ENCODE peak calls at places on chromosomes 7 and 10, in seven cellular contexts. S is CD8-positive, alpha-beta T cell; R is lung; M is dorsolateral prefrontal cortex; O is cardiac muscle cell; L is Panc1; X is CD8-positive, alpha-beta memory T cell. P is an unnamed sample. For H3K27me3, the result is how much of the 10 kb centered on the place peaks cover.

GRCh38 chr7:74466196-74466813 is 12.6 kb downstream of the GTF2IRD1 start:
- DNase-seq in S (no peak), R (no peak), M (no peak), O (no peak), L (no peak), X (no peak), P (no peak)

GRCh38 chr10:126854726-126855125 is 50.5 kb upstream of the DOCK1 start:
- DNase-seq in S (no peak), R (no peak), M (no peak), O (no peak), L (no peak), X (no peak), P (no peak)

GRCh38 chr7:12839508-12840153 is 152.2 kb downstream of the ARL4A start:
- DNase-seq in S (no peak), R (no peak), M (no peak), O (no peak), L (no peak), X (no peak), P (no peak)

GRCh38 chr10:32938554-32939061 is 19.4 kb downstream of the ITGB1 start:
- DNase-seq in S (no peak), R (no peak), M (peak), O (peak), L (no peak), X (no peak), P (no peak)

GRCh38 chr7:149427096-149427680 is 33.7 kb downstream of the ZNF777 start:
- DNase-seq in S (no peak), R (no peak), M (no peak), O (no peak), L (no peak), X (no peak), P (no peak)

GRCh38 chr7:55056577-55057480 is 38.0 kb downstream of the EGFR start:
- DNase-seq in S (no peak), R (no peak), M (no peak), O (peak), L (no peak), X (no peak), P (no peak)

GRCh38 chr7:3200504-3200903 is 100.5 kb upstream of the SDK1 start:
- DNase-seq in S (peak), R (no peak), M (no peak), O (peak), L (no peak), X (no peak), P (no peak)

GRCh38 chr7:42274052-42274451 is 37.0 kb upstream of the GLI3 start:
- DNase-seq in S (no peak), R (no peak), M (no peak), O (peak), L (no peak), X (no peak), P (no peak)

GRCh38 chr10:46551701-46552525 is 4.5 kb downstream of the GPRIN2 start:
- DNase-seq in S (peak), R (peak), M (peak), O (no peak), L (no peak), X (no peak), P (no peak)

GRCh38 chr7:71824356-71824755 is 587.8 kb downstream of the CALN1 start:
- DNase-seq in S (no peak), R (no peak), M (no peak), O (peak), L (no peak), X (no peak), P (no peak)

GRCh38 chr7:12490105-12490688 is 80.3 kb upstream of the SCIN start:
- DNase-seq in S (no peak), R (no peak), M (no peak), O (peak), L (no peak), X (no peak), P (no peak)

GRCh38 chr10:46549171-46550075 is 7.0 kb downstream of the GPRIN2 start:
- DNase-seq in S (peak), R (no peak), M (peak), O (no peak), L (no peak), X (no peak), P (no peak)

GRCh38 chr10:75774780-75775490 is 343.5 kb downstream of the LRMDA start:
- DNase-seq in S (no peak), R (no peak), M (no peak), O (peak), L (no peak), X (no peak), P (no peak)

GRCh38 chr10:125985557-125986246 is 89.3 kb downstream of the FANK1 start:
- DNase-seq in S (no peak), R (no peak), M (no peak), O (no peak), L (no peak), X (no peak), P (no peak)

GRCh38 chr10:101389986-101390531 is 36.1 kb downstream of the BTRC start:
- DNase-seq in S (no peak), R (no peak), M (no peak), O (no peak), L (no peak), X (no peak), P (no peak)

GRCh38 chr7:116863168-116863670 is 832 bp downstream of the CAPZA2 start:
- DNase-seq in S (no peak), R (peak), M (no peak), O (peak), L (no peak), X (no peak), P (no peak)

GRCh38 chr7:120842131-120842621 is 15.8 kb downstream of the TSPAN12 start:
- DNase-seq in S (no peak), R (no peak), M (no peak), O (no peak), L (no peak), X (no peak), P (no peak)

GRCh38 chr10:80938920-80939319 is 401.2 kb downstream of the SH2D4B start:
- DNase-seq in S (no peak), R (no peak), M (no peak), O (no peak), L (no peak), X (no peak), P (no peak)

GRCh38 chr10:124551755-124552154 is 90.1 kb downstream of the LHPP start:
- DNase-seq in S (no peak), R (no peak), M (no peak), O (no peak), L (no peak), X (no peak), P (no peak)

GRCh38 chr10:89159761-89160160 is 47.4 kb downstream of the CH25H start:
- DNase-seq in S (no peak), R (no peak), M (no peak), O (no peak), L (no peak), X (no peak), P (no peak)

GRCh38 chr7:1170741-1171501 is 10.9 kb upstream of the ZFAND2A start:
- DNase-seq in S (no peak), R (no peak), M (no peak), O (no peak), L (no peak), X (no peak), P (no peak)

GRCh38 chr10:50447691-50448090 is 176.1 kb downstream of the SGMS1 start:
- DNase-seq in S (no peak), R (no peak), M (no peak), O (peak), L (no peak), X (no peak), P (no peak)

GRCh38 chr10:43070121-43071085 is 6.5 kb upstream of the RET start:
- DNase-seq in S (no peak), R (no peak), M (no peak), O (no peak), L (no peak), X (no peak), P (no peak)

GRCh38 chr7:81638216-81638615 is 131.6 kb downstream of the HGF start:
- DNase-seq in S (no peak), R (no peak), M (no peak), O (peak), L (peak), X (no peak), P (no peak)

DNA sequence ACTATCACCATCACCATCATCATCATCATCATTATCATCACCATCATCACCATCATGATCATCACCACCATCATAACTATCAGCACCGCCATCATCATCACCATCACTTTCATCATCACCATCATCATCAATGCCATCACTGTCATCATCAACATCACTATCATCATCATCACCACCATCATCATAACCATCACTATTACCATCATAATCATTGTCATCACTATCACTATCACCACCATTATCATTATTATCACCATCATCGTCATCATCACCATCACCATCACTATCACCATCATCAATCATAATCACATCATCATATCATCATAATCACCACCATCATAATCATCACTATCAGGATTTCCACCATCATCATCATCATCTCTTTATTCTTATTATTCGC is 20.6 kb downstream of the INSIG1 start:
- DNase-seq in S (no peak), R (no peak), M (no peak), O (no peak), L (no peak), X (no peak), P (no peak)
- H3K27me3 ChIP-seq in S (under half), R (under half), M (under half), O (under half), L (under half), X (under half), P (under half)

DNA sequence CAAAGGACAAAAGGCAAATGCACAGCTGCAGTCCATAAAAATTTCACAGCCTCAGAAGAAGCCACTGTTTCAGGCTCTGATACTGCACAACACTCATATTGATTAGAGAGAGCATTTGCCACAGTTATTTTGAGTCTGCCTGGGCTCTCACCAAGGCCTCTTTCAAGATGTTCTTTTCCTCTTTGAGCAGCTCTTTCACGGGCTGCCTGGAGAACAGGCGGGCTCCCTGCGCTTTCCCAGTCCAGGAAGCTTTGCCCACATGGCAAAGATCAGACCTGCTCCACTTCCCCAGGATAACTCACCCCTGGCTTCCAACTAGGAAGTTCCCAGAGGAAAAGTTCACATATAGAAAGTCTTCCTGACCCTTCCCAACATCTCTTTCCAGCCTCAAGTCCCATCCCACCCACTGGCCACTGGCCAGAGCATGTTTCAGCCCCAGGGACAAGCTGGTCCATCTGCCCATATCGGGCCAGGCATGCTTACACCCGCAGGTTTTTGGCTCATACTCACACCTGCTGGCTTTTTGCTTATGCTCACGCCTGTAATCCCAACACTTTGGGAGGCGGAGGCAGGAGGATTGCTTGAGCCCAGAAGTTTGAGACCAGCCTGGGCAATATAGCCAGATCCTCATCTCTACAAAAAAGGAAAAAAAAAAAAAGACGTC is 3.3 kb downstream of the SLIT1 start:
- DNase-seq in S (no peak), R (no peak), M (no peak), O (no peak), L (no peak), X (no peak), P (no peak)
- H3K27me3 ChIP-seq in S (under half), R (under half), M (under half), O (half or more), L (under half), X (under half), P (half or more)

DNA sequence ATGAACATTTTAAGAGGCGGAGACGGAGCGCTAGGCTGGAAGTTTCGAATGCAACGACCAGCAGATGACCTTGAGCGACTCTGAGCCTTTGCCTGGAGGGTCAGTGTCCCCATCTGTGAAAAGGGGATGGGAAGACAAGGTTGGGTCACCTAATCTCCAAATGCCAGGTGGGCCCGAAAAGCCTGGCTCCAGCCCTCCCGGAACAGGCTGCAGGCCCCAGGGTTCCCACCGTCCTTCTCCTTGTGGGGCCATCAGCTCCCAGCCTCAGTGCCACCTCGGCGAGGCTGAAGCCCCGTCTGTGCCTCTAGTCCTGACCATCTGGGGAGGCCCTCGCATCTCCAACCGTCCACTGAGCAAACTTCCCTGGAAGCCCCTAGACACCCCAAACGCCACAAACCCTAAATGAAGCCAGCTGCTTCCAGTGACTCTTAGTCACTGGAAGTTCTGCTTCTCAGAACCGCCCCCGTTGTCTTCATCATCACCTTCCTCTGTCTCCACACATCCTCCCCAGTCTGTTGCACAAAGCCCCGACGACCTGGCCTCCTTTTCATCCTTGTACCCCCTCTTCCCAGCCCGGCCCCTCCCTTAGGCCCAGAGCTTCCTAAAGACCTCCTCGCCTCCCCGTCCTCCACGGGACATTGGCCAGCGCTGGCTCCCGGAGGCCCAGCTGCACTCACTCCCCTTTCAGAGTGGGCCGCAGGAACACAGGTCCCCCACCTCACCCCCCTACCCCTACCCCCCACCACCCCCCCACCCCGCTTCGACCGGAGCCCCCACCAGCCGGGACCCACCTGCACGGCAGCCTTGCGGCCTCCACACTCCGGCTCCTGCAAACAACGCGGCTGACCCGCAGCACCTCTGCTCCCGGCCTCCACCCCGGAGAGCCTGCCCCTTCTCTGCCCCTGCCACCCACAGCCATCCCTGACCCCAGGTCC is 1.0 kb upstream of the DIP2C start:
- DNase-seq in S (no peak), R (no peak), M (no peak), O (no peak), L (no peak), X (no peak), P (no peak)
- H3K27me3 ChIP-seq in S (under half), R (under half), M (under half), O (under half), L (under half), X (under half), P (under half)

GRCh38 chr7:158591944-158592343 is 4.3 kb upstream of the PTPRN2 start:
- DNase-seq in S (no peak), R (no peak), M (no peak), O (no peak), L (no peak), X (no peak), P (no peak)
- H3K27me3 ChIP-seq in S (under half), R (under half), M (under half), O (half or more), L (under half), X (under half), P (under half)

GRCh38 chr7:28311670-28312069 is 100.6 kb upstream of the CREB5 start:
- DNase-seq in S (no peak), R (no peak), M (no peak), O (no peak), L (no peak), X (no peak), P (no peak)

GRCh38 chr7:28310449-28310848 is 101.9 kb upstream of the CREB5 start:
- DNase-seq in S (no peak), R (no peak), M (no peak), O (no peak), L (no peak), X (no peak), P (no peak)

GRCh38 chr7:28309684-28310083 is 102.6 kb upstream of the CREB5 start:
- DNase-seq in S (no peak), R (no peak), M (no peak), O (no peak), L (no peak), X (no peak), P (no peak)

GRCh38 chr7:28315565-28316420 is 96.5 kb upstream of the CREB5 start:
- DNase-seq in S (no peak), R (no peak), M (no peak), O (peak), L (no peak), X (no peak), P (no peak)

DNA sequence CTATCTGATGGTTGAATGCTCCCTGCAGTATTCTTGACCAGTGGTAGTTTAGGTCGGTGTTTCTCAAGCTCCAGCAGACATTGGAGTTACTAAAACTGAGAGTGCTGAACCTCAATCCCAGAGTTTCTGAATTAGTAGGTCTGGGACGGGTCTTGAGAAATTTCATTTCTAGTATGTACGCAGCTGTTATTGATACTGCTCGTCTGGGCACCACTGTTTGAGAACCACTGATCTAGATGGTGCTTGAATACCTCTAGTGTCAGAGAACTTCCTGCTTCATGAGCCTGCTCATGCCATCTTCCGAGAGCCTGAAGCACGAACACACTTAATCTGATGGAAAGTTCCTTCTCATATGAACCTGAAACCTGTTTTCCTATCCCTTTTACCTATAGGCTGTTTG is 99.3 kb upstream of the CREB5 start:
- DNase-seq in S (no peak), R (no peak), M (no peak), O (no peak), L (no peak), X (no peak), P (no peak)
- H3K27me3 ChIP-seq in S (under half), R (under half), M (under half), O (under half), L (under half), X (under half), P (under half)

GRCh38 chr7:22729180-22729579 is 2.2 kb downstream of the IL6 start:
- DNase-seq in S (no peak), R (no peak), M (no peak), O (peak), L (no peak), X (no peak), P (no peak)
- H3K27me3 ChIP-seq in S (under half), R (under half), M (under half), O (under half), L (under half), X (under half), P (under half)

P was measured in kidney epithelial cell.